ENCODE peak calls at places on chromosomes 7 and 10, in ten cellular contexts. N is CD4-positive, CD25-positive, alpha-beta regulatory T cell; Q is WTC11; D is NCI-H1105 treated with DMSO at 0.1 percent for 48 hours; P is H4; W is ELF-1; B is heart left ventricle; U is GM04503; C is activated CD4-positive, alpha-beta T cell treated with anti-CD3 and anti-CD28 coated beads, Interleukin-2, amount 10 ng/mL, durations not matched to agents 7 days and 5 days; S is HFF-Myc. Z is an unnamed sample.

GRCh38 chr10:113552723-113553122 is at the start of gene HABP2:
- DNase-seq in D (no peak), W (no peak), S (no peak), Q (no peak), U (no peak), P (no peak), N (no peak), C (no peak), B (no peak), Z (no peak)

GRCh38 chr7:2112261-2113203 is 120.2 kb downstream of the MAD1L1 start:
- DNase-seq in U (no peak), N (no peak), C (no peak), P (no peak), S (no peak), D (no peak), W (no peak), B (no peak), Q (no peak), Z (no peak)

GRCh38 chr10:131089150-131089549 is 222.4 kb downstream of the TCERG1L start:
- DNase-seq in C (no peak), B (no peak), D (no peak), N (no peak), W (no peak), Q (no peak), S (no peak), P (no peak), U (no peak), Z (no peak)

GRCh38 chr7:43071604-43072003 is 40.8 kb upstream of the HECW1 start:
- DNase-seq in C (no peak), D (no peak), N (no peak), U (no peak), B (no peak), S (no peak), W (peak), P (peak), Q (peak), Z (peak)

GRCh38 chr7:151110941-151111645 is 24.8 kb downstream of the AGAP3 start:
- DNase-seq in U (no peak), C (peak), D (peak), N (peak), B (peak), P (peak), S (no peak), W (peak), Q (peak), Z (peak)

GRCh38 chr7:66907731-66908130 is 13.3 kb upstream of the TMEM248 start:
- DNase-seq in N (no peak), B (no peak), Q (no peak), P (no peak), W (no peak), C (no peak), U (no peak), S (no peak), D (no peak), Z (no peak)

GRCh38 chr10:114684085-114684821 is 26.2 kb upstream of the ABLIM1 start:
- DNase-seq in C (no peak), W (no peak), D (no peak), Q (no peak), N (no peak), U (no peak), B (peak), S (no peak), P (peak), Z (no peak)

GRCh38 chr7:43637114-43637806 is 54.4 kb downstream of the STK17A start:
- DNase-seq in P (no peak), B (no peak), S (no peak), W (no peak), Q (no peak), U (no peak), N (no peak), C (no peak), D (no peak), Z (no peak)

GRCh38 chr7:25073451-25073850 is 51.6 kb downstream of the CYCS start:
- DNase-seq in N (no peak), C (no peak), S (no peak), U (peak), W (no peak), D (no peak), P (peak), Q (no peak), B (no peak), Z (no peak)

GRCh38 chr7:16991551-16991950 is 109.8 kb upstream of the AGR3 start:
- DNase-seq in S (no peak), U (no peak), C (no peak), D (no peak), B (no peak), N (no peak), Q (no peak), P (peak), W (no peak), Z (no peak)

GRCh38 chr10:62527019-62527827 is 153.1 kb downstream of the ZNF365 start:
- DNase-seq in S (no peak), B (no peak), U (no peak), D (no peak), C (no peak), N (no peak), P (no peak), W (no peak), Q (no peak), Z (no peak)

GRCh38 chr10:116274141-116274861 is 1.3 kb upstream of the GFRA1 start:
- DNase-seq in Q (peak), U (no peak), C (no peak), S (peak), P (no peak), D (peak), N (no peak), W (peak), B (no peak), Z (no peak)

GRCh38 chr10:34106356-34106885 is 708.7 kb downstream of the PARD3 start:
- DNase-seq in W (no peak), P (no peak), B (no peak), D (no peak), Q (no peak), U (no peak), N (no peak), C (no peak), S (no peak), Z (no peak)

GRCh38 chr10:102237711-102238252 is 3.5 kb downstream of the PITX3 start:
- DNase-seq in B (no peak), U (no peak), D (no peak), P (no peak), N (no peak), C (no peak), Q (no peak), W (no peak), S (no peak), Z (no peak)

GRCh38 chr7:94509264-94509878 is at the start of gene CASD1:
- DNase-seq in N (peak), S (no peak), W (peak), U (no peak), B (peak), Q (peak), P (peak), D (peak), C (peak), Z (no peak)

GRCh38 chr10:28217848-28218247 is 85.0 kb downstream of the MPP7 start:
- DNase-seq in P (peak), D (no peak), B (no peak), S (peak), N (no peak), W (no peak), Q (no peak), C (no peak), U (peak), Z (no peak)

GRCh38 chr7:82234457-82235049 is 209.0 kb downstream of the CACNA2D1 start:
- DNase-seq in C (no peak), P (peak), W (no peak), N (no peak), U (no peak), S (peak), B (no peak), D (peak), Q (no peak), Z (peak)

Z was measured in erythroblast.